ENCODE peak calls at places on chromosomes 6 and 20, in four cellular contexts. R is tibial nerve, M is GM12891, N is H54. E is an unnamed sample.

GRCh38 chr6:45784250-45784649 is 231.4 kb downstream of the CLIC5 start:
- DNase-seq in R (no peak), M (no peak), N (no peak), E (no peak)

GRCh38 chr6:117397536-117398227 is 28.1 kb downstream of the ROS1 start:
- DNase-seq in R (no peak), M (no peak), N (no peak), E (no peak)

GRCh38 chr6:73028124-73028766 is 197.1 kb downstream of the KHDC1L start:
- DNase-seq in R (no peak), M (no peak), N (no peak), E (no peak)

GRCh38 chr6:39281312-39281980 is 32.8 kb downstream of the KCNK17 start:
- DNase-seq in R (no peak), M (no peak), N (no peak), E (no peak)

GRCh38 chr6:139982652-139983051 is 608.2 kb upstream of the CITED2 start:
- DNase-seq in R (no peak), M (no peak), N (no peak), E (no peak)

GRCh38 chr6:162029873-162030576 is 697.5 kb downstream of the PRKN start:
- DNase-seq in R (no peak), M (no peak), N (no peak), E (no peak)

GRCh38 chr6:11413728-11414127 is 123.8 kb upstream of the TMEM170B start:
- DNase-seq in R (no peak), M (no peak), N (no peak), E (no peak)

GRCh38 chr20:58524814-58525213 is 9.6 kb upstream of the APCDD1L start:
- DNase-seq in R (no peak), M (no peak), N (peak), E (no peak)

GRCh38 chr20:33105336-33105924 is 26.0 kb downstream of the BPIFB4 start:
- DNase-seq in R (no peak), M (no peak), N (no peak), E (no peak)

GRCh38 chr20:16842721-16843120 is 94.6 kb downstream of the OTOR start:
- DNase-seq in R (no peak), M (no peak), N (no peak), E (no peak)

GRCh38 chr6:21634582-21634981 is 41.0 kb downstream of the SOX4 start:
- DNase-seq in R (no peak), M (no peak), N (peak), E (no peak)

GRCh38 chr20:53224851-53225250 is 252.7 kb downstream of the TSHZ2 start:
- DNase-seq in R (no peak), M (no peak), N (no peak), E (no peak)

GRCh38 chr6:25727028-25727427 is 27.5 kb upstream of the SLC17A4 start:
- DNase-seq in R (no peak), M (no peak), N (no peak), E (no peak)

GRCh38 chr6:90156861-90157260 is 139.8 kb downstream of the BACH2 start:
- DNase-seq in R (no peak), M (no peak), N (no peak), E (no peak)

GRCh38 chr20:326645-327031 is 1.3 kb downstream of the SOX12 start:
- DNase-seq in R (no peak), M (no peak), N (no peak), E (no peak)
- TF ChIP-seq POLR2A in R (no peak), M (no peak), N (no peak), E (no peak)

GRCh38 chr20:38132156-38132909 is 32.7 kb downstream of the TGM2 start:
- DNase-seq in R (no peak), M (no peak), N (no peak), E (no peak)

GRCh38 chr20:38134427-38135281 is 30.4 kb downstream of the TGM2 start:
- DNase-seq in R (no peak), M (no peak), N (peak), E (no peak)

GRCh38 chr20:38131588-38132121 is 33.4 kb downstream of the TGM2 start:
- DNase-seq in R (no peak), M (no peak), N (no peak), E (no peak)

GRCh38 chr20:38133680-38134426 is 31.2 kb downstream of the TGM2 start:
- DNase-seq in R (no peak), M (no peak), N (no peak), E (no peak)

GRCh38 chr20:38132910-38133501 is 32.1 kb downstream of the TGM2 start:
- DNase-seq in R (no peak), M (no peak), N (no peak), E (no peak)
- TF ChIP-seq POLR2A in R (no peak), M (no peak), N (no peak), E (no peak)

GRCh38 chr6:109296305-109296915 is 85.9 kb downstream of the CD164 start:
- DNase-seq in R (no peak), M (no peak), N (no peak), E (no peak)

GRCh38 chr6:109295766-109296156 is 86.5 kb downstream of the CD164 start:
- DNase-seq in R (no peak), M (no peak), N (no peak), E (no peak)

GRCh38 chr6:109297719-109298118 is 84.5 kb downstream of the CD164 start:
- DNase-seq in R (no peak), M (no peak), N (no peak), E (no peak)

GRCh38 chr6:109298605-109299004 is 83.7 kb downstream of the CD164 start:
- DNase-seq in R (no peak), M (no peak), N (no peak), E (no peak)

DNA sequence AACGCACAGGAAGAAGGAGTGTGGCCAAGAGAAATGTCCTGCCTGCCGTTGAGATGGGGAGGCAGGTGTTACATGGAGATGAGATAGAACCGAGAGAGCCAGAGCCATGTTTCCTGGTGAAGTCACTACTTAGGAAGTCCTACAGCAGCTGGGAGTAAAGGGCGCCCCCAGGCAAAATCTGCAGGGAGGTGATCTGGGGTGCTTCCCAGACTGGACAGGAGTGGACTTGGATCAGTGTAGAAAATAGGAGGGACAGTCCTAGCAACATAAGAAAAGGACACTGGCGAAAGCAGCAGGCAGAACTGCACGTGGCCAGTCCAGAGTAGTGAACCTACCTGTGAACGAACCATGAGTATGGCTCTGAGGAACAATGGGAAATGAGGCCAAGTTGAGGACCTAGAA is 85.3 kb downstream of the CD164 start:
- DNase-seq in R (no peak), M (no peak), N (no peak), E (no peak)
- TF ChIP-seq POLR2A in R (no peak), M (no peak), N (no peak), E (no peak)

DNA sequence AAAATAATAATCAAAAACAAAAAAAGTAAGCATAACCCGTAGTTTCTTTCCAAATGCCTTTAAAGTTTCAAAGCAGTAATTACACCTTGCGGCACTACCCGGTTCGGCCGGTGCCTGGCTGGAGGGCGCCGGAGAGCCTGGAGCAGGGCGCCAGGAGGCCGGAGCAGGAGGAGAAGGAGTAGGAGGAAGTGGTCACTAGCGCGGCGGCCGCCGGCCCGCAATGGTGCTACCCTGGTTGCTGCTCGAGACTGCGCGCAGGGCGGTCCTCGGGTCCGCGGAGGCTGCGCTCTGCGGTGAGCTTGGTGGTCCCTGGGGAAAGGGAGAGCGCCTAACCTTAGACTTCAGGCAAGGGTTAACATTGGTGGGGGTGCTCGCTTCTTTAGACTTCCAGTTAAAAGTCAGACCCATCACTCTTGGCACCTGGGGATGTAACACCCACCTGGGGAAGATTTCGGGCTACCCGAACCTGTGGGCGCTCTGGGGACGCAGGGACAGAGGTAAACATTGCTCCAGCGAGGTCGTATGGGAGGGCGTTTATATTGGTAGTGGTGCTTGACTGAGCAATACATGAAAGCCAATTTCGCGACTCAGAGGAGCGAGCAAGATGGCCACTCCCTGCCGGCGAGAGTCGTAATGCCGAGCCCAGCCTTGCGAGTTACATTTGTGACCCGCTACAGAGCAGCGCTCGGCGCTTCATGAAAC is 5.8 kb upstream of the USP45 start:
- DNase-seq in R (peak), M (peak), N (peak), E (peak)
- TF ChIP-seq POLR2A in R (peak), M (peak), N (peak), E (peak)

DNA sequence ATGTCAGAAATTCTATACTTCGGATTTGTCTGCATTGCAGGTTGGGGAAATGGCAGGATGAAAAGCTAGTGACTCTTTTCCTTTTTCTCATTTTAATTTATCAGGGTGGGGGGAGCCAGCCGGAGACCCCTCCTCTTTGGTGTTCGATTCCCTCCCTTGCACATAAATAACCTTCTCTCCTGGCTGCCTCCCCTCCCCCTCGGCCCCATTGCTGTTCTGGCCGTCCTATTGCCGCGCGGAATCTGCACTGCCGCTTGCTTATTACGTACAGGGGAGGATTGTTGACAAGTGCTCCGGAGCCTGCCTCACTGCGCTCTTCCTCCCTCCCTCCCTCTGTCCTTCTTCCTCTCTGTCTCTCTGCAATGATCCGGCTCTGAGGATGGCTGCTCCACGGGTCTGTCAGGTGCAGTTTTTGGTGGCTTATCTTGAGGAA is 154.7 kb downstream of the JARID2 start:
- DNase-seq in R (peak), M (no peak), N (no peak), E (no peak)
- TF ChIP-seq POLR2A in R (no peak), M (no peak), N (no peak), E (no peak)

DNA sequence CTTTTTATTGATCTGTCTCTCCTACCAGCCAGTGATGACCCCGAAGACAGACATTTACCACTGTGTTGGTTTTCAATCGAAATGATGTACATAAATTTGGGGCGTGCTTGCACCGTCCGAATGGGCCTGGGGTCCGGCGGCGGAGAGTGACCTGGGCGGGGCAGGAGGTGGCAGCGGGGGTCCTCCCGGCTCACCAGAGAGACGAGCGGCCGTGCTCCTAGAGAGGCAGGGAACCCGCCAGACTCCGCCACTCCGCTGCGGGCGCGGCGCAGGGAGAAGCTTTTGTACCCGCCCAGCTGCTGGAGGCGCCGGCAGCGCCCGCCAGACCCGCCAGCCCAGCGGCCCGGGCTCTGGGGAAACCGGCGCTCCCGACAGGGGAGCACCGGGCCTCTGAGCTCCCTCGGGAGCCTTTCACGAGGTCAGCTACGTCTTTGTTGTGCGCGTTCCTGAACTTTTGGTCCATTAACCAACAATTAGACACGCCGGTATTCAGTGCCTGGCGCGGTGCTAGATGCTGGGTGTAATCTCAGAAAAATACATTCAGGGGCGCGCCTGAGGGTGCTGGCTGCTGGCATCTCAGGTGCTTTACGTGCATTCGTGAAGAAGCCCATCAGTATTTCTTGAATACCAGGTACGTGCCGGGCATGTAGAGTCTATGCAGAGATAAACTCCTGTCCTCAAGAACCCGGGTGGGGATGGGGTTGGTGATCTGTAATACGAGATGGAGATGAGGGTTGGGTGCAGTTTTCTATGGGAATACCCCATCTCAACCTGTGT is at the start of gene PGBD1:
- DNase-seq in R (peak), M (peak), N (peak), E (peak)
- TF ChIP-seq POLR2A in R (no peak), M (peak), N (peak), E (no peak)

GRCh38 chr6:63635563-63636515 is at the start of gene PHF3:
- DNase-seq in R (peak), M (peak), N (peak), E (peak)
- TF ChIP-seq POLR2A in R (no peak), M (peak), N (peak), E (no peak)

GRCh38 chr20:31608256-31608980 is 3.3 kb downstream of the ID1 start:
- DNase-seq in R (peak), M (no peak), N (no peak), E (peak)
- TF ChIP-seq POLR2A in R (no peak), M (no peak), N (no peak), E (no peak)

E was measured in suprapubic skin.